ENCODE peak calls at places on chromosomes 7 and 10, in four cellular contexts. One of them, this sample, is unnamed.

GRCh38 chr10:114188001-114188400 is 8.8 kb downstream of the TDRD1 start:
- DNase-seq in neuronal stem cell: no peak
- DNase-seq in CD8-positive, alpha-beta T cell: no peak
- DNase-seq in adipocyte: no peak
- DNase-seq in this sample: no peak

GRCh38 chr7:66258409-66258808 is 53.3 kb downstream of the TPST1 start:
- DNase-seq in neuronal stem cell: no peak
- DNase-seq in CD8-positive, alpha-beta T cell: no peak
- DNase-seq in adipocyte: no peak
- DNase-seq in this sample: no peak

GRCh38 chr7:94380264-94380663 is 14.4 kb upstream of the COL1A2 start:
- DNase-seq in neuronal stem cell: no peak
- DNase-seq in adipocyte: no peak
- DNase-seq in CD8-positive, alpha-beta T cell: no peak
- DNase-seq in this sample: no peak

GRCh38 chr10:34655286-34656170 is 159.6 kb downstream of the PARD3 start:
- DNase-seq in neuronal stem cell: peak
- DNase-seq in CD8-positive, alpha-beta T cell: no peak
- DNase-seq in adipocyte: peak
- DNase-seq in this sample: peak

GRCh38 chr7:64999165-65000004 is 7.1 kb downstream of the ERV3-1 start:
- DNase-seq in neuronal stem cell: no peak
- DNase-seq in CD8-positive, alpha-beta T cell: no peak
- DNase-seq in adipocyte: peak
- DNase-seq in this sample: no peak

GRCh38 chr10:29157321-29157720 is 131.5 kb upstream of the LYZL1 start:
- DNase-seq in neuronal stem cell: no peak
- DNase-seq in adipocyte: no peak
- DNase-seq in CD8-positive, alpha-beta T cell: no peak
- DNase-seq in this sample: no peak

GRCh38 chr7:127391591-127392181 is 822 bp downstream of the ZNF800 start:
- DNase-seq in adipocyte: peak
- DNase-seq in neuronal stem cell: peak
- DNase-seq in CD8-positive, alpha-beta T cell: peak
- DNase-seq in this sample: peak

GRCh38 chr7:135178364-135178763 is 7.9 kb upstream of the CYREN start:
- DNase-seq in neuronal stem cell: no peak
- DNase-seq in CD8-positive, alpha-beta T cell: no peak
- DNase-seq in adipocyte: no peak
- DNase-seq in this sample: no peak

GRCh38 chr7:158409120-158409519 is 178.5 kb downstream of the PTPRN2 start:
- DNase-seq in neuronal stem cell: no peak
- DNase-seq in adipocyte: no peak
- DNase-seq in CD8-positive, alpha-beta T cell: no peak
- DNase-seq in this sample: no peak

GRCh38 chr10:95841711-95842498 is 65.9 kb upstream of the CC2D2B start:
- DNase-seq in CD8-positive, alpha-beta T cell: peak
- DNase-seq in adipocyte: peak
- DNase-seq in neuronal stem cell: peak
- DNase-seq in this sample: peak

GRCh38 chr7:18939771-18940576 is 177.5 kb downstream of the TWIST1 start:
- DNase-seq in neuronal stem cell: no peak
- DNase-seq in adipocyte: peak
- DNase-seq in CD8-positive, alpha-beta T cell: no peak
- DNase-seq in this sample: no peak

GRCh38 chr10:101222683-101223273 is 6.5 kb downstream of the LBX1 start:
- DNase-seq in adipocyte: peak
- DNase-seq in neuronal stem cell: no peak
- DNase-seq in CD8-positive, alpha-beta T cell: no peak
- DNase-seq in this sample: no peak
- H3K4me3 ChIP-seq in adipocyte: peak
- H3K4me3 ChIP-seq in neuronal stem cell: no peak
- H3K4me3 ChIP-seq in CD8-positive, alpha-beta T cell: peak
- H3K4me3 ChIP-seq in this sample: peak

GRCh38 chr10:132746801-132747625 is 38.9 kb downstream of the NKX6-2 start:
- DNase-seq in neuronal stem cell: peak
- DNase-seq in CD8-positive, alpha-beta T cell: no peak
- DNase-seq in adipocyte: no peak
- DNase-seq in this sample: no peak

GRCh38 chr10:132746386-132746785 is 39.6 kb downstream of the NKX6-2 start:
- DNase-seq in neuronal stem cell: no peak
- DNase-seq in adipocyte: no peak
- DNase-seq in CD8-positive, alpha-beta T cell: no peak
- DNase-seq in this sample: no peak

GRCh38 chr10:132744839-132745238 is 41.1 kb downstream of the NKX6-2 start:
- DNase-seq in CD8-positive, alpha-beta T cell: no peak
- DNase-seq in adipocyte: no peak
- DNase-seq in neuronal stem cell: no peak
- DNase-seq in this sample: no peak

GRCh38 chr10:132745971-132746370 is 40.0 kb downstream of the NKX6-2 start:
- DNase-seq in neuronal stem cell: no peak
- DNase-seq in CD8-positive, alpha-beta T cell: no peak
- DNase-seq in adipocyte: no peak
- DNase-seq in this sample: no peak

DNA sequence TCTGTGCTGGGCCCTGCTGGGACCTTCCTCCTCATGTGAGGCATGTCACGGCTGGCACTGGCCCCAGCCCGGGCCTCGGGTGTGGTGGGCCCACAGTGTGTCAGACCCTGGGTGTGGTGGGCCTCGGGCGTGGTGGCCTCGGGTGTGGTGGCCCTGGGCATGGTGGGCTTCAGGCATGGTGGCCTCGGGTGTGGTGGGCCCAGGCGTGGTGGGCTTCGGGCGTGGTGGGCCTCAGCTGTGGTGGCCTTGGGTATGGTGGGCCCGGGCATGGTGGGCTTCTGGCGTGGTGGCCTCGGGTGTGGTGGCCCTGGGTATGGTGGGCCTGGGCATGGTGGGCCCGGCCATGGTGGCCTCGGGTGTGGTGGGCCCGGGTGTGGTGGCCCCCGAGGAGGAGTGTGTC is 40.4 kb downstream of the NKX6-2 start:
- DNase-seq in adipocyte: no peak
- DNase-seq in neuronal stem cell: no peak
- DNase-seq in CD8-positive, alpha-beta T cell: no peak
- DNase-seq in this sample: no peak
- H3K4me3 ChIP-seq in adipocyte: no peak
- H3K4me3 ChIP-seq in neuronal stem cell: no peak
- H3K4me3 ChIP-seq in CD8-positive, alpha-beta T cell: no peak
- H3K4me3 ChIP-seq in this sample: no peak

DNA sequence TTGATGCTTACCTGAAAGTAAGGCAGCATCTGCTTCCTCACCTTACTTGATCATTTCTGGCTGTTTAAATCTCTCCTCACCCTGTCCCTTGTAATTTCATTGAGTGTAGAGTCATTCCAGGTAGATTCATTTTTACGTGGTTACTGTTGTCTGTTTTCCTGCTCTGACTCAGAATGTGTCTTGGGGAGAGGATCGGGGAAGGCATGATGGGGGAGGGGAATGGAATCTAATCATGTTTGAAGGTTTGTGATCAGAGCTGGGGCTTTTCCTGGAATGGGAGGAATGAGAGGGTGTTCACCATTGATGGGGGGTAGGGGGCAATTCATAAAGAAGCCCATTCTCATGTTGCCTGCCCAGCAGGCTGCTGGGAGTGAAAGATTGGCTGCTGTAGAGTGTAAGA is 18.7 kb downstream of the SEC24C start:
- DNase-seq in neuronal stem cell: no peak
- DNase-seq in CD8-positive, alpha-beta T cell: no peak
- DNase-seq in adipocyte: no peak
- DNase-seq in this sample: no peak
- H3K4me3 ChIP-seq in neuronal stem cell: no peak
- H3K4me3 ChIP-seq in CD8-positive, alpha-beta T cell: no peak
- H3K4me3 ChIP-seq in adipocyte: no peak
- H3K4me3 ChIP-seq in this sample: no peak

GRCh38 chr10:72316748-72317435 is 37.8 kb downstream of the DNAJB12 start:
- DNase-seq in CD8-positive, alpha-beta T cell: peak
- DNase-seq in adipocyte: no peak
- DNase-seq in neuronal stem cell: no peak
- DNase-seq in this sample: peak

GRCh38 chr10:72320676-72321247 is 34.0 kb downstream of the DNAJB12 start:
- DNase-seq in neuronal stem cell: no peak
- DNase-seq in adipocyte: peak
- DNase-seq in CD8-positive, alpha-beta T cell: no peak
- DNase-seq in this sample: peak

GRCh38 chr10:72316386-72316700 is 38.4 kb downstream of the DNAJB12 start:
- DNase-seq in adipocyte: no peak
- DNase-seq in neuronal stem cell: no peak
- DNase-seq in CD8-positive, alpha-beta T cell: no peak
- DNase-seq in this sample: no peak

GRCh38 chr10:72319416-72320254 is 35.1 kb downstream of the DNAJB12 start:
- DNase-seq in CD8-positive, alpha-beta T cell: peak
- DNase-seq in neuronal stem cell: no peak
- DNase-seq in adipocyte: peak
- DNase-seq in this sample: peak

DNA sequence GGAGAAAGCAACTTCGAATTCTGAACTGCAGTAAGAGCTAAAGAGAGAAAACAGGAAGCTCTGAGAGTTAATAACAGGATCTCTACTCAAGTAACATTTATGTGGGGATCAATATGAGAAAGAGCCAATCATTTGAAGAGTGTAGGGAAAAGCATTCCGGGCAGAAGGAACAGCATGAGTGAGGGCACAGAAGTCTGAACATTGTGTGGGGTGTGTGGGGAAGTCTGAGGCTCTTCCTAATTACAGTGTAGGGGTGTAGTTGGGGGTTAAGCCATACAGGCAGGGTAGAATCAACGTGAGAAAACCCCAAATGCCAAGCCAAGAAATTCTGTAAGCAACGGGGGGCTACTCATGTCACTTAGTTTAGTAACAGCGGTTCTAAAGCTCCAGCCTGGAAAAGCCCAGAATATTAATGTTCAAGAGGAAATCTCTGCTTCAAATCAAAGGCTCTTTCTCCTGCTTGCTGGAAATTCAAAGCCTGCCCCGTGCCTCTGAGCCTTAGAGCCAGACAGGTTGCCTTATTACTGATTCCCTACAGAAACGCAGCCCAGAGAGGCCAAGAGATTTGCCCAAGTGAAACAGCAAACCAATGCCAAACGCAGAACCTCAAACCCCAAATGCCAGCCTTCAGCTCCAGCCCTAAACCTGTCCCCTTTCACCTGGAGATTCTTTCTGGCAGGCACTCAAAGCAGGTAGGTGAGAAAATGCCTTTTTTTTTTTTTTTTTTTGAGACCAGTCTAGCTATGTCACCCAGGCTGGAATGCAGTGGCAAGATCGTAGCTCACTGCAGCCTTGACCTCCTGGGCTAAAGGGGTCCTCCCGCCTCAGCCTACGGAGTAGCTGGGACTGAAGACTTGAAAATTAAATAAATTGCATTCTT is 36.1 kb downstream of the DNAJB12 start:
- DNase-seq in adipocyte: no peak
- DNase-seq in CD8-positive, alpha-beta T cell: no peak
- DNase-seq in neuronal stem cell: no peak
- DNase-seq in this sample: no peak
- H3K4me3 ChIP-seq in adipocyte: peak
- H3K4me3 ChIP-seq in CD8-positive, alpha-beta T cell: peak
- H3K4me3 ChIP-seq in neuronal stem cell: no peak
- H3K4me3 ChIP-seq in this sample: peak

GRCh38 chr7:378551-379455 is 88.8 kb downstream of the FOXL3 start:
- DNase-seq in adipocyte: no peak
- DNase-seq in CD8-positive, alpha-beta T cell: no peak
- DNase-seq in neuronal stem cell: no peak
- DNase-seq in this sample: peak
- H3K4me3 ChIP-seq in adipocyte: no peak
- H3K4me3 ChIP-seq in CD8-positive, alpha-beta T cell: no peak
- H3K4me3 ChIP-seq in neuronal stem cell: no peak
- H3K4me3 ChIP-seq in this sample: peak

GRCh38 chr7:105269397-105269796 is 119.3 kb downstream of the SRPK2 start:
- DNase-seq in neuronal stem cell: no peak
- DNase-seq in adipocyte: no peak
- DNase-seq in CD8-positive, alpha-beta T cell: no peak
- DNase-seq in this sample: no peak
- H3K4me3 ChIP-seq in neuronal stem cell: no peak
- H3K4me3 ChIP-seq in adipocyte: peak
- H3K4me3 ChIP-seq in CD8-positive, alpha-beta T cell: peak
- H3K4me3 ChIP-seq in this sample: peak

GRCh38 chr7:28125381-28126046 is 55.1 kb downstream of the JAZF1 start:
- DNase-seq in CD8-positive, alpha-beta T cell: no peak
- DNase-seq in adipocyte: peak
- DNase-seq in neuronal stem cell: no peak
- DNase-seq in this sample: no peak
- H3K4me3 ChIP-seq in CD8-positive, alpha-beta T cell: no peak
- H3K4me3 ChIP-seq in adipocyte: no peak
- H3K4me3 ChIP-seq in neuronal stem cell: no peak
- H3K4me3 ChIP-seq in this sample: no peak

GRCh38 chr7:2710901-2711551 is 23.0 kb downstream of the AMZ1 start:
- DNase-seq in neuronal stem cell: no peak
- DNase-seq in adipocyte: no peak
- DNase-seq in CD8-positive, alpha-beta T cell: peak
- DNase-seq in this sample: no peak

GRCh38 chr7:2709553-2710165 is 21.7 kb downstream of the AMZ1 start:
- DNase-seq in CD8-positive, alpha-beta T cell: peak
- DNase-seq in adipocyte: peak
- DNase-seq in neuronal stem cell: peak
- DNase-seq in this sample: peak

GRCh38 chr7:2708547-2709310 is 20.7 kb downstream of the AMZ1 start:
- DNase-seq in adipocyte: no peak
- DNase-seq in CD8-positive, alpha-beta T cell: no peak
- DNase-seq in neuronal stem cell: no peak
- DNase-seq in this sample: no peak

GRCh38 chr7:2711895-2712675 is 24.1 kb downstream of the AMZ1 start:
- DNase-seq in adipocyte: no peak
- DNase-seq in CD8-positive, alpha-beta T cell: no peak
- DNase-seq in neuronal stem cell: no peak
- DNase-seq in this sample: no peak

GRCh38 chr7:2710256-2710655 is 22.3 kb downstream of the AMZ1 start:
- DNase-seq in CD8-positive, alpha-beta T cell: peak
- DNase-seq in adipocyte: no peak
- DNase-seq in neuronal stem cell: no peak
- DNase-seq in this sample: no peak
- H3K4me3 ChIP-seq in CD8-positive, alpha-beta T cell: peak
- H3K4me3 ChIP-seq in adipocyte: peak
- H3K4me3 ChIP-seq in neuronal stem cell: no peak
- H3K4me3 ChIP-seq in this sample: no peak

GRCh38 chr10:119370972-119371703 is 163.8 kb downstream of the GRK5 start:
- DNase-seq in neuronal stem cell: no peak
- DNase-seq in CD8-positive, alpha-beta T cell: no peak
- DNase-seq in adipocyte: peak
- DNase-seq in this sample: no peak
- H3K4me3 ChIP-seq in neuronal stem cell: no peak
- H3K4me3 ChIP-seq in CD8-positive, alpha-beta T cell: no peak
- H3K4me3 ChIP-seq in adipocyte: peak
- H3K4me3 ChIP-seq in this sample: no peak

This sample was measured in colonic mucosa.